ENCODE peak calls at places on chromosomes 16 and 17, in eight cellular contexts. X is AG09309, L is heart left ventricle, W is transverse colon, B is sigmoid colon, V is body of pancreas, R is OCI-LY7, T is lower lobe of right lung. Y is an unnamed sample.

GRCh38 chr17:58302171-58302918 is 21.6 kb upstream of the MPO start:
- DNase-seq in X (no peak), L (no peak), W (no peak), B (peak; percentile 55), V (no peak), R (peak; percentile 22), T (peak; percentile 18), Y (no peak)

GRCh38 chr17:21452377-21453143 is 76.4 kb downstream of the KCNJ12 start:
- DNase-seq in X (peak; percentile 4), L (peak; percentile 68), W (peak; percentile 17), B (peak; percentile 80), V (peak; percentile 78), R (peak; percentile 5), T (peak; percentile 73), Y (peak; percentile 71)

GRCh38 chr16:71357681-71358080 is 842 bp upstream of the CALB2 start:
- DNase-seq in X (no peak), L (no peak), W (no peak), B (no peak), V (no peak), R (no peak), T (no peak), Y (no peak)

GRCh38 chr17:60526726-60527125 is 684 bp upstream of the APPBP2 start:
- DNase-seq in X (peak; percentile 25), L (no peak), W (no peak), B (no peak), V (no peak), R (no peak), T (no peak), Y (peak; percentile 78)

GRCh38 chr17:44204453-44204882 is 4.8 kb upstream of the ATXN7L3 start:
- DNase-seq in X (no peak), L (peak; percentile 63), W (no peak), B (no peak), V (no peak), R (no peak), T (peak; percentile 42), Y (peak; percentile 43)

GRCh38 chr17:77133087-77133633 is 7.6 kb upstream of the SEC14L1 start:
- DNase-seq in X (no peak), L (no peak), W (no peak), B (no peak), V (no peak), R (no peak), T (no peak), Y (no peak)

GRCh38 chr16:87329436-87330256 is 12.5 kb upstream of the C16orf95 start:
- DNase-seq in X (no peak), L (peak; percentile 27), W (no peak), B (no peak), V (no peak), R (no peak), T (peak; percentile 20), Y (no peak)

GRCh38 chr17:6303664-6304063 is 131.3 kb downstream of the AIPL1 start:
- DNase-seq in X (no peak), L (no peak), W (no peak), B (no peak), V (no peak), R (peak; percentile 29), T (no peak), Y (peak; percentile 9)

GRCh38 chr16:88649924-88650748 is 717 bp downstream of the CYBA start:
- DNase-seq in X (no peak), L (no peak), W (peak; percentile 65), B (no peak), V (peak; percentile 47), R (peak; percentile 54), T (peak; percentile 79), Y (peak; percentile 24)

GRCh38 chr16:57809843-57810196 is 7.5 kb upstream of the KIFC3 start:
- DNase-seq in X (no peak), L (peak; percentile 2), W (no peak), B (no peak), V (no peak), R (no peak), T (no peak), Y (no peak)

GRCh38 chr17:58747674-58748073 is 8.0 kb upstream of the PPM1E start:
- DNase-seq in X (no peak), L (no peak), W (no peak), B (no peak), V (no peak), R (no peak), T (no peak), Y (no peak)

GRCh38 chr17:78474631-78475146 is 96.2 kb downstream of the PGS1 start:
- DNase-seq in X (no peak), L (no peak), W (peak; percentile 58), B (no peak), V (no peak), R (no peak), T (no peak), Y (no peak)

GRCh38 chr16:12735805-12736204 is 67.9 kb downstream of the CPPED1 start:
- DNase-seq in X (no peak), L (no peak), W (no peak), B (no peak), V (no peak), R (no peak), T (no peak), Y (no peak)

GRCh38 chr17:40075216-40076100 is 12.7 kb downstream of the THRA start:
- DNase-seq in X (no peak), L (peak; percentile 90), W (peak; percentile 86), B (peak; percentile 95), V (peak; percentile 96), R (peak; percentile 69), T (peak; percentile 88), Y (peak; percentile 70)

GRCh38 chr17:1873418-1873817 is 43.6 kb downstream of the RPA1 start:
- DNase-seq in X (no peak), L (no peak), W (no peak), B (no peak), V (no peak), R (no peak), T (no peak), Y (no peak)

GRCh38 chr17:27498615-27499316 is 42.5 kb downstream of the KSR1 start:
- DNase-seq in X (no peak), L (no peak), W (no peak), B (no peak), V (no peak), R (no peak), T (no peak), Y (no peak)

GRCh38 chr16:81509404-81509803 is 64.8 kb downstream of the CMIP start:
- DNase-seq in X (no peak), L (no peak), W (no peak), B (no peak), V (no peak), R (no peak), T (no peak), Y (no peak)

GRCh38 chr16:66420396-66420795 is 6.7 kb upstream of the BEAN1 start:
- DNase-seq in X (no peak), L (no peak), W (no peak), B (no peak), V (no peak), R (no peak), T (no peak), Y (no peak)

GRCh38 chr16:66418165-66418962 is 8.7 kb upstream of the BEAN1 start:
- DNase-seq in X (no peak), L (no peak), W (no peak), B (peak; percentile 12), V (no peak), R (no peak), T (no peak), Y (no peak)

GRCh38 chr16:66416981-66417700 is 10.0 kb upstream of the BEAN1 start:
- DNase-seq in X (no peak), L (no peak), W (no peak), B (no peak), V (no peak), R (no peak), T (no peak), Y (peak; percentile 82)

GRCh38 chr16:66421891-66422290 is 5.2 kb upstream of the BEAN1 start:
- DNase-seq in X (no peak), L (no peak), W (no peak), B (peak; percentile 20), V (no peak), R (no peak), T (no peak), Y (no peak)

GRCh38 chr16:66419527-66419926 is 7.6 kb upstream of the BEAN1 start:
- DNase-seq in X (no peak), L (no peak), W (no peak), B (peak; percentile 21), V (no peak), R (no peak), T (no peak), Y (no peak)
- TF ChIP-seq CTCF in X (no peak), L (no peak), W (no peak), B (no peak), V (no peak), R (peak; percentile 17), T (no peak), Y (no peak)

GRCh38 chr16:73053038-73053378 is 5.1 kb upstream of the ZFHX3 start:
- DNase-seq in X (no peak), L (no peak), W (no peak), B (no peak), V (no peak), R (no peak), T (no peak), Y (no peak)
- TF ChIP-seq CTCF in X (no peak), L (no peak), W (no peak), B (no peak), V (no peak), R (no peak), T (no peak), Y (no peak)

GRCh38 chr16:1381655-1382406 is 30.1 kb downstream of the GNPTG start:
- DNase-seq in X (no peak), L (no peak), W (no peak), B (no peak), V (no peak), R (no peak), T (no peak), Y (no peak)

GRCh38 chr16:1379054-1379862 is 27.5 kb downstream of the GNPTG start:
- DNase-seq in X (peak; percentile 24), L (peak; percentile 91), W (peak; percentile 72), B (peak; percentile 86), V (peak; percentile 85), R (peak; percentile 73), T (peak; percentile 84), Y (peak; percentile 77)

GRCh38 chr16:1378804-1379053 is 27.0 kb downstream of the GNPTG start:
- DNase-seq in X (no peak), L (no peak), W (no peak), B (no peak), V (no peak), R (no peak), T (no peak), Y (no peak)

GRCh38 chr16:1379863-1380174 is 28.1 kb downstream of the GNPTG start:
- DNase-seq in X (no peak), L (no peak), W (no peak), B (no peak), V (no peak), R (no peak), T (no peak), Y (no peak)

DNA sequence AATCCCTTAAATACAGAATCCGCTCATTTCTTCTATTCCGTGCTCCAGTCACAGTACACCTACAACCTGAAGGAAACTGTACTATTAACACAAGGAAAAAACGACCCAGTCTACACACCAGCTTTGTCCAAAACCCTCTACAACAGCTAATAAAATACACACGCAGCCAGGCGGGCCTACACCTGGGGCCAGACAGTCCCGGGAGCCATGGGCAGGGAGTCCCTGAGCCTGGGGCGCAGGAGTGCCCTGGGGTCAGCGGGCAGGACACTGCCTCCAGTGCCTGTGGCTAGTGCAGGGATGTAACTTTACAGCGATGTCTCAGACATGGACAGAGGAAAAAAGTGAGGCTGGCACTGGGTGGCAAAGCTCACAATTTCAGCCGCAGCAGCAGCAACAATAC is 28.5 kb downstream of the GNPTG start:
- DNase-seq in X (no peak), L (no peak), W (no peak), B (no peak), V (no peak), R (no peak), T (no peak), Y (no peak)
- TF ChIP-seq CTCF in X (no peak), L (no peak), W (no peak), B (no peak), V (no peak), R (no peak), T (no peak), Y (no peak)

GRCh38 chr17:73863761-73864535 is 219.7 kb upstream of the SDK2 start:
- DNase-seq in X (no peak), L (no peak), W (no peak), B (no peak), V (no peak), R (no peak), T (no peak), Y (no peak)
- TF ChIP-seq CTCF in X (no peak), L (no peak), W (no peak), B (no peak), V (no peak), R (no peak), T (no peak), Y (no peak)

Y was measured in AG10803.